ENCODE peak calls at places on chromosomes 11 and 22, in four cellular contexts. S is AG09309, W is endothelial cell of umbilical vein, V is cardiac muscle cell. Z is an unnamed sample.

GRCh38 chr22:20786048-20786447 is 12.1 kb downstream of the SERPIND1 start:
- DNase-seq in V (no peak), S (no peak), W (no peak), Z (no peak)

GRCh38 chr22:24400726-24401596 is 26.4 kb upstream of the ADORA2A start:
- DNase-seq in V (no peak), S (no peak), W (no peak), Z (peak)

GRCh38 chr22:46367707-46368191 is 32.2 kb downstream of the TRMU start:
- DNase-seq in W (peak), S (no peak), V (peak), Z (peak)

GRCh38 chr11:63663809-63664208 is 7.4 kb downstream of the ATL3 start:
- DNase-seq in S (no peak), V (peak), W (peak), Z (no peak)

GRCh38 chr11:88335284-88335683 is 2.3 kb downstream of the CTSC start:
- DNase-seq in V (peak), W (no peak), S (no peak), Z (no peak)

GRCh38 chr11:134761926-134762247 is 349.8 kb upstream of the B3GAT1 start:
- DNase-seq in V (no peak), W (no peak), S (no peak), Z (no peak)

GRCh38 chr11:4848908-4849307 is at the start of gene OR51S1:
- DNase-seq in S (no peak), V (no peak), W (no peak), Z (no peak)

GRCh38 chr11:9759519-9760179 is 95.8 kb downstream of the SWAP70 start:
- DNase-seq in S (peak), V (peak), W (peak), Z (peak)

GRCh38 chr22:44412136-44412731 is 85.8 kb downstream of the RTL6 start:
- DNase-seq in S (no peak), V (no peak), W (no peak), Z (no peak)

GRCh38 chr11:3203221-3204043 is 15.2 kb downstream of the MRGPRG start:
- DNase-seq in S (no peak), V (peak), W (no peak), Z (no peak)

GRCh38 chr11:79610139-79610538 is 169.3 kb upstream of the TENM4 start:
- DNase-seq in S (no peak), W (no peak), V (no peak), Z (no peak)

GRCh38 chr11:133012803-133013202 is 519.5 kb downstream of the OPCML start:
- DNase-seq in W (no peak), S (no peak), V (no peak), Z (no peak)

GRCh38 chr11:130418756-130419155 is 9.7 kb downstream of the ADAMTS8 start:
- DNase-seq in S (no peak), W (no peak), V (no peak), Z (no peak)

GRCh38 chr22:43848366-43849171 is 13.7 kb downstream of the SULT4A1 start:
- DNase-seq in W (no peak), V (peak), S (no peak), Z (no peak)

GRCh38 chr11:11468919-11469318 is 115.9 kb upstream of the CSNK2A3 start:
- DNase-seq in W (no peak), V (no peak), S (no peak), Z (no peak)

GRCh38 chr11:62905286-62905685 is 15.9 kb downstream of the CHRM1 start:
- DNase-seq in S (no peak), V (peak), W (no peak), Z (no peak)

GRCh38 chr11:107221743-107222142 is 203.5 kb upstream of the GUCY1A2 start:
- DNase-seq in S (no peak), V (no peak), W (no peak), Z (no peak)

GRCh38 chr11:132114185-132114584 is 743.8 kb downstream of the NTM start:
- DNase-seq in S (no peak), V (peak), W (peak), Z (no peak)

GRCh38 chr22:24134090-24134846 is 47.0 kb upstream of the SUSD2 start:
- DNase-seq in V (no peak), S (no peak), W (no peak), Z (no peak)

GRCh38 chr11:117973446-117973922 is 12.7 kb upstream of the IL10RA start:
- DNase-seq in S (no peak), V (no peak), W (no peak), Z (no peak)

GRCh38 chr11:124577664-124578427 is 8.0 kb downstream of the OR8A1 start:
- DNase-seq in V (peak), S (no peak), W (no peak), Z (no peak)

GRCh38 chr11:120801801-120802689 is 221.9 kb upstream of the TBCEL start:
- DNase-seq in V (peak), S (peak), W (peak), Z (peak)

GRCh38 chr11:119995730-119996491 is 142.0 kb downstream of the TRIM29 start:
- DNase-seq in W (no peak), V (no peak), S (no peak), Z (no peak)

GRCh38 chr11:13118194-13118593 is 109.1 kb downstream of the RASSF10 start:
- DNase-seq in W (peak), V (peak), S (peak), Z (no peak)

GRCh38 chr11:6647282-6647679 is 8.3 kb downstream of the DCHS1 start:
- DNase-seq in S (no peak), W (peak), V (peak), Z (no peak)

GRCh38 chr11:64600281-64600992 is 9.4 kb downstream of the SLC22A12 start:
- DNase-seq in V (no peak), W (no peak), S (no peak), Z (no peak)

GRCh38 chr11:76598426-76598839 is 72.1 kb downstream of the LRRC32 start:
- DNase-seq in V (peak), W (peak), S (no peak), Z (peak)

GRCh38 chr22:24593810-24594568 is 1.1 kb upstream of the LRRC75B start:
- DNase-seq in V (no peak), W (no peak), S (no peak), Z (no peak)

GRCh38 chr22:45671783-45672563 is at the start of gene ATXN10:
- DNase-seq in V (peak), W (peak), S (peak), Z (peak)

GRCh38 chr11:27705873-27706820 is 5.9 kb upstream of the BDNF start:
- DNase-seq in W (peak), S (no peak), V (peak), Z (peak)

GRCh38 chr11:19163627-19164026 is 38.2 kb downstream of the CSRP3 start:
- DNase-seq in W (no peak), V (no peak), S (no peak), Z (no peak)

GRCh38 chr11:93536346-93536871 is 6.8 kb downstream of the SMCO4 start:
- DNase-seq in S (no peak), W (no peak), V (no peak), Z (no peak)

GRCh38 chr11:116515666-116516184 is 257.1 kb downstream of the BUD13 start:
- DNase-seq in V (no peak), W (no peak), S (no peak), Z (no peak)

GRCh38 chr11:116513278-116513823 is 259.4 kb downstream of the BUD13 start:
- DNase-seq in S (no peak), W (no peak), V (no peak), Z (no peak)

GRCh38 chr11:116511684-116512083 is 261.1 kb downstream of the BUD13 start:
- DNase-seq in W (no peak), V (no peak), S (no peak), Z (no peak)

GRCh38 chr11:116512841-116513240 is 259.9 kb downstream of the BUD13 start:
- DNase-seq in W (no peak), V (no peak), S (no peak), Z (no peak)

DNA sequence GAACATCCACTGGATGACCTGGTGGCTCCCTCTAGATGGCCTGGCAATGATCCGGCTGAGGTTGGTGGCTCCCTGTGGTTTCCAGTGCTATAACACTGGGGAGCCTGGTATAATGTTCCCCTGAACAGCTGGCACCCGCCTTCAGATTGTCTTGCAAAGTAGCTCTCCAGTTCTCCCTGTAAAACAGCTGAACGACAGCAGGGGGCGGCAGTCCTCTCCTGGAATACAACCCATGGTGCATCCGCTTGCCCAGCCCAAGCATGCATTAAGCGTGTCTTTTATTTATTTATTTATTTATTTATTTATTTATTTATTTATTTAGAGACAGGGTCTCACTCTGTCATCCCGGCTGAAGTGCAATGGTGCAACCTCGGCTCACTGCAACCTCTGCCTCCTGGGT is 258.9 kb downstream of the BUD13 start:
- DNase-seq in S (no peak), W (peak), V (peak), Z (peak)
- TF ChIP-seq CTCF in S (peak), W (peak), V (peak), Z (peak)

GRCh38 chr22:32244547-32244946 is 10.6 kb downstream of the SLC5A4 start:
- DNase-seq in S (no peak), V (no peak), W (no peak), Z (no peak)

GRCh38 chr22:32245042-32245441 is 10.1 kb downstream of the SLC5A4 start:
- DNase-seq in V (no peak), W (no peak), S (no peak), Z (no peak)

GRCh38 chr22:32237021-32237420 is 18.1 kb downstream of the SLC5A4 start:
- DNase-seq in W (no peak), V (no peak), S (no peak), Z (no peak)

GRCh38 chr22:32237905-32238304 is 17.2 kb downstream of the SLC5A4 start:
- DNase-seq in V (no peak), W (no peak), S (no peak), Z (no peak)

GRCh38 chr22:32240461-32240860 is 14.7 kb downstream of the SLC5A4 start:
- DNase-seq in V (no peak), W (no peak), S (no peak), Z (no peak)
- TF ChIP-seq CTCF in V (no peak), W (no peak), S (no peak), Z (no peak)

DNA sequence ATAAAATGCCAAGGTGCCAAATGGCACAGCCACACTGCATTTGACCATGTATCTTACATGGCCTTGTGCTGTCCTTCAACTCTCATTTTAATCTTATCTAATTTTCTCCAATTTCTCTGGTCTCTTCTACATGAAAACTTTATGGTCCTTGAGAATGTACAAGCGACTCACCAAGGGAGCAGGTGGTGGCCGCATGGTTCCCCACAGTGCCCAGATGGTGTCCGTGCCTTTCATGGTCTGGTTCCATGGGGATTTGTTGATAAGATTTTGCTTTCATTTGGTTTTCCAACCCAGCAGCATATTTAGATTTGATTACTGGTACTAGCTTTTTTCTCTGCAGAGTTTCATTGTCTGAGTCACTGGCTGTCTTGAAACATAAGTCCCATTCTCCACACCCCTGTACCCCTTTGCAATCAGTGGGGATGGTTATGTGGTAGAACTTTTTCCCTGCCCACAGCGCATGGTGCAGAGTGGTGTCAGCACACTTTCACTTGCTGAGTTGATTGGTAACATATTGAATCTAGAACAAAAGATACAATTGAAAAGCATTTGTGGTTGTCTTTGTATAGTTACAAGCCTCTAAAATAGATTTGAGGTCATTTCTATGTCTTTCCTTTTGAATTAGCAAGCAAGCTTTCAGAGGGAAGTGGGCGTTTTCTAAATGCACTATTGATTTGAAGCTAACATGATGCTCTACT is 24.1 kb downstream of the ZNRF3 start:
- DNase-seq in W (no peak), S (no peak), V (no peak), Z (peak)
- TF ChIP-seq CTCF in W (no peak), S (no peak), V (no peak), Z (no peak)

DNA sequence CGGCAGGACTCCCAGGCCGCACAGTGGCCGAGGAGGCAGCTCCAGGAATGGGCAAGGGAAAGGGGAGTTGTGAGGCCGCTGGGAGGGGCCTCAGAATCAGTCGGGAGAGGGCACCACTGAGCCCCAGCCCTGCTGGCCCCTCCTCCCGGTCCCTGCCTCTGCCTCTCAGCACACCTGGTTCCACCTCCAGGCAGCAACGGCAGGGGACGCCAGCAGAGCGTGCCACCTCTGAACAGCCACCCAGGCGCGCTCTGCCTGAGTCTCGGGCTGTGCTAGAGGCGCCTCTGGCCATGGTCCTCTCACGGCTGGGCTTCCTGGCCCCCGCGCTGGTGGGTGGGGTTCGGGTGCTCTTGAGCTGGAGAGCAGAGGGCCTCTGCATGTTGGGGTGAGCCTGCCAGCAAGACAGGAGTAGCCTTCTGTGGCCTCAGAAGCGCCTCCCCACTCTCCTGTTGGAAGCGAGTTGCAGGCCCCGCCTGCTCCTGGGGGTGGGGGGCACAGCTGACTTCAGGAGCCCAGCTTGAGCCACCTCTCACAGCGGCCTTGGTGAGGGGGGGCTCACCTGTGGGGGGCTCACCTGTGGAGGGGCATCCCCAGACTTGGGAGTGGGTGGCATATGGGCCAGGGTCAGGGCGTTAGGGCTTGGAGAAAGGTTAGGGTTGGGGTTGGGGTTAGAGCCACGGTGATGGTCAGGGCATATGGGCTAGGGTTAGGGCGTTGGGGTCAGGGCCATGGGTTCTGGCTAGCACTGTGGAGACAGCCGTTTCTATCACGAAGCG is 32.8 kb downstream of the MOB2 start:
- DNase-seq in V (no peak), S (no peak), W (no peak), Z (peak)
- TF ChIP-seq CTCF in V (no peak), S (no peak), W (peak), Z (peak)

Z was measured in GM13976.